ENCODE peak calls at places on chromosomes 11 and 22, in five cellular contexts. One of them, this sample, is unnamed.

GRCh38 chr22:50481440-50482106 is at the start of gene ADM2:
- DNase-seq in ovary: no peak
- DNase-seq in stimulated activated naive CD4-positive, alpha-beta T cell: peak; percentile 15
- DNase-seq in stimulated activated CD8-positive, alpha-beta memory T cell treated with anti-CD3 and anti-CD28 coated beads, Interleukin-7, amount 100 ng/mL, for 48 hours: peak; percentile 45
- DNase-seq in stimulated activated CD4-positive, alpha-beta T cell treated with anti-CD3 and anti-CD28 coated beads, TNF-alpha, amount 100 ng/mL, for 48 hours: peak; percentile 60
- DNase-seq in this sample: peak; percentile 57

GRCh38 chr22:45855961-45856360 is 121.0 kb downstream of the WNT7B start:
- DNase-seq in ovary: no peak
- DNase-seq in stimulated activated naive CD4-positive, alpha-beta T cell: no peak
- DNase-seq in stimulated activated CD8-positive, alpha-beta memory T cell treated with anti-CD3 and anti-CD28 coated beads, Interleukin-7, amount 100 ng/mL, for 48 hours: no peak
- DNase-seq in stimulated activated CD4-positive, alpha-beta T cell treated with anti-CD3 and anti-CD28 coated beads, TNF-alpha, amount 100 ng/mL, for 48 hours: no peak
- DNase-seq in this sample: no peak

GRCh38 chr22:42648368-42649260 is 578 bp downstream of the CYB5R3 start:
- DNase-seq in ovary: peak; percentile 62
- DNase-seq in stimulated activated naive CD4-positive, alpha-beta T cell: no peak
- DNase-seq in stimulated activated CD8-positive, alpha-beta memory T cell treated with anti-CD3 and anti-CD28 coated beads, Interleukin-7, amount 100 ng/mL, for 48 hours: peak; percentile 19
- DNase-seq in stimulated activated CD4-positive, alpha-beta T cell treated with anti-CD3 and anti-CD28 coated beads, TNF-alpha, amount 100 ng/mL, for 48 hours: peak; percentile 22
- DNase-seq in this sample: no peak

GRCh38 chr11:1515082-1516060 is 28.8 kb upstream of the MOB2 start:
- DNase-seq in ovary: peak; percentile 87
- DNase-seq in stimulated activated naive CD4-positive, alpha-beta T cell: peak; percentile 31
- DNase-seq in stimulated activated CD8-positive, alpha-beta memory T cell treated with anti-CD3 and anti-CD28 coated beads, Interleukin-7, amount 100 ng/mL, for 48 hours: peak; percentile 45
- DNase-seq in stimulated activated CD4-positive, alpha-beta T cell treated with anti-CD3 and anti-CD28 coated beads, TNF-alpha, amount 100 ng/mL, for 48 hours: peak; percentile 71
- DNase-seq in this sample: peak; percentile 73

GRCh38 chr11:100340416-100341323 is 346.4 kb upstream of the ARHGAP42 start:
- DNase-seq in ovary: no peak
- DNase-seq in stimulated activated naive CD4-positive, alpha-beta T cell: no peak
- DNase-seq in stimulated activated CD8-positive, alpha-beta memory T cell treated with anti-CD3 and anti-CD28 coated beads, Interleukin-7, amount 100 ng/mL, for 48 hours: no peak
- DNase-seq in stimulated activated CD4-positive, alpha-beta T cell treated with anti-CD3 and anti-CD28 coated beads, TNF-alpha, amount 100 ng/mL, for 48 hours: no peak
- DNase-seq in this sample: no peak

GRCh38 chr11:43354311-43354710 is 4.4 kb upstream of the TTC17 start:
- DNase-seq in ovary: no peak
- DNase-seq in stimulated activated naive CD4-positive, alpha-beta T cell: no peak
- DNase-seq in stimulated activated CD8-positive, alpha-beta memory T cell treated with anti-CD3 and anti-CD28 coated beads, Interleukin-7, amount 100 ng/mL, for 48 hours: no peak
- DNase-seq in stimulated activated CD4-positive, alpha-beta T cell treated with anti-CD3 and anti-CD28 coated beads, TNF-alpha, amount 100 ng/mL, for 48 hours: no peak
- DNase-seq in this sample: no peak

GRCh38 chr11:24925091-24925490 is 428.2 kb downstream of the LUZP2 start:
- DNase-seq in ovary: no peak
- DNase-seq in stimulated activated naive CD4-positive, alpha-beta T cell: no peak
- DNase-seq in stimulated activated CD8-positive, alpha-beta memory T cell treated with anti-CD3 and anti-CD28 coated beads, Interleukin-7, amount 100 ng/mL, for 48 hours: no peak
- DNase-seq in stimulated activated CD4-positive, alpha-beta T cell treated with anti-CD3 and anti-CD28 coated beads, TNF-alpha, amount 100 ng/mL, for 48 hours: no peak
- DNase-seq in this sample: no peak

GRCh38 chr11:41245704-41246398 is 213.6 kb downstream of the LRRC4C start:
- DNase-seq in ovary: no peak
- DNase-seq in stimulated activated naive CD4-positive, alpha-beta T cell: no peak
- DNase-seq in stimulated activated CD8-positive, alpha-beta memory T cell treated with anti-CD3 and anti-CD28 coated beads, Interleukin-7, amount 100 ng/mL, for 48 hours: no peak
- DNase-seq in stimulated activated CD4-positive, alpha-beta T cell treated with anti-CD3 and anti-CD28 coated beads, TNF-alpha, amount 100 ng/mL, for 48 hours: no peak
- DNase-seq in this sample: no peak

GRCh38 chr11:116336540-116336939 is 436.2 kb downstream of the BUD13 start:
- DNase-seq in ovary: no peak
- DNase-seq in stimulated activated naive CD4-positive, alpha-beta T cell: no peak
- DNase-seq in stimulated activated CD8-positive, alpha-beta memory T cell treated with anti-CD3 and anti-CD28 coated beads, Interleukin-7, amount 100 ng/mL, for 48 hours: no peak
- DNase-seq in stimulated activated CD4-positive, alpha-beta T cell treated with anti-CD3 and anti-CD28 coated beads, TNF-alpha, amount 100 ng/mL, for 48 hours: no peak
- DNase-seq in this sample: no peak

GRCh38 chr11:120343429-120343828 is 7.2 kb downstream of the ARHGEF12 start:
- DNase-seq in ovary: no peak
- DNase-seq in stimulated activated naive CD4-positive, alpha-beta T cell: no peak
- DNase-seq in stimulated activated CD8-positive, alpha-beta memory T cell treated with anti-CD3 and anti-CD28 coated beads, Interleukin-7, amount 100 ng/mL, for 48 hours: no peak
- DNase-seq in stimulated activated CD4-positive, alpha-beta T cell treated with anti-CD3 and anti-CD28 coated beads, TNF-alpha, amount 100 ng/mL, for 48 hours: no peak
- DNase-seq in this sample: no peak

GRCh38 chr11:20672575-20672974 is 3.2 kb downstream of the NELL1 start:
- DNase-seq in ovary: no peak
- DNase-seq in stimulated activated naive CD4-positive, alpha-beta T cell: no peak
- DNase-seq in stimulated activated CD8-positive, alpha-beta memory T cell treated with anti-CD3 and anti-CD28 coated beads, Interleukin-7, amount 100 ng/mL, for 48 hours: no peak
- DNase-seq in stimulated activated CD4-positive, alpha-beta T cell treated with anti-CD3 and anti-CD28 coated beads, TNF-alpha, amount 100 ng/mL, for 48 hours: no peak
- DNase-seq in this sample: no peak

GRCh38 chr11:117792241-117792640 is 4.8 kb downstream of the DSCAML1 start:
- DNase-seq in ovary: no peak
- DNase-seq in stimulated activated naive CD4-positive, alpha-beta T cell: no peak
- DNase-seq in stimulated activated CD8-positive, alpha-beta memory T cell treated with anti-CD3 and anti-CD28 coated beads, Interleukin-7, amount 100 ng/mL, for 48 hours: no peak
- DNase-seq in stimulated activated CD4-positive, alpha-beta T cell treated with anti-CD3 and anti-CD28 coated beads, TNF-alpha, amount 100 ng/mL, for 48 hours: no peak
- DNase-seq in this sample: no peak

GRCh38 chr11:11227686-11228085 is 125.4 kb downstream of the CSNK2A3 start:
- DNase-seq in ovary: no peak
- DNase-seq in stimulated activated naive CD4-positive, alpha-beta T cell: no peak
- DNase-seq in stimulated activated CD8-positive, alpha-beta memory T cell treated with anti-CD3 and anti-CD28 coated beads, Interleukin-7, amount 100 ng/mL, for 48 hours: no peak
- DNase-seq in stimulated activated CD4-positive, alpha-beta T cell treated with anti-CD3 and anti-CD28 coated beads, TNF-alpha, amount 100 ng/mL, for 48 hours: no peak
- DNase-seq in this sample: no peak

GRCh38 chr11:131108780-131109179 is 192.5 kb upstream of the SNX19 start:
- DNase-seq in ovary: no peak
- DNase-seq in stimulated activated naive CD4-positive, alpha-beta T cell: no peak
- DNase-seq in stimulated activated CD8-positive, alpha-beta memory T cell treated with anti-CD3 and anti-CD28 coated beads, Interleukin-7, amount 100 ng/mL, for 48 hours: no peak
- DNase-seq in stimulated activated CD4-positive, alpha-beta T cell treated with anti-CD3 and anti-CD28 coated beads, TNF-alpha, amount 100 ng/mL, for 48 hours: no peak
- DNase-seq in this sample: no peak

GRCh38 chr11:36249271-36249670 is 40.0 kb downstream of the COMMD9 start:
- DNase-seq in ovary: no peak
- DNase-seq in stimulated activated naive CD4-positive, alpha-beta T cell: no peak
- DNase-seq in stimulated activated CD8-positive, alpha-beta memory T cell treated with anti-CD3 and anti-CD28 coated beads, Interleukin-7, amount 100 ng/mL, for 48 hours: no peak
- DNase-seq in stimulated activated CD4-positive, alpha-beta T cell treated with anti-CD3 and anti-CD28 coated beads, TNF-alpha, amount 100 ng/mL, for 48 hours: no peak
- DNase-seq in this sample: no peak

GRCh38 chr11:77154381-77155081 is 26.5 kb downstream of the MYO7A start:
- DNase-seq in ovary: no peak
- DNase-seq in stimulated activated naive CD4-positive, alpha-beta T cell: no peak
- DNase-seq in stimulated activated CD8-positive, alpha-beta memory T cell treated with anti-CD3 and anti-CD28 coated beads, Interleukin-7, amount 100 ng/mL, for 48 hours: no peak
- DNase-seq in stimulated activated CD4-positive, alpha-beta T cell treated with anti-CD3 and anti-CD28 coated beads, TNF-alpha, amount 100 ng/mL, for 48 hours: no peak
- DNase-seq in this sample: no peak

GRCh38 chr11:35976434-35976833 is 32.6 kb downstream of the LDLRAD3 start:
- DNase-seq in ovary: no peak
- DNase-seq in stimulated activated naive CD4-positive, alpha-beta T cell: no peak
- DNase-seq in stimulated activated CD8-positive, alpha-beta memory T cell treated with anti-CD3 and anti-CD28 coated beads, Interleukin-7, amount 100 ng/mL, for 48 hours: no peak
- DNase-seq in stimulated activated CD4-positive, alpha-beta T cell treated with anti-CD3 and anti-CD28 coated beads, TNF-alpha, amount 100 ng/mL, for 48 hours: no peak
- DNase-seq in this sample: no peak

GRCh38 chr22:39723899-39724351 is 153.4 kb downstream of the CACNA1I start:
- DNase-seq in ovary: no peak
- DNase-seq in stimulated activated naive CD4-positive, alpha-beta T cell: no peak
- DNase-seq in stimulated activated CD8-positive, alpha-beta memory T cell treated with anti-CD3 and anti-CD28 coated beads, Interleukin-7, amount 100 ng/mL, for 48 hours: no peak
- DNase-seq in stimulated activated CD4-positive, alpha-beta T cell treated with anti-CD3 and anti-CD28 coated beads, TNF-alpha, amount 100 ng/mL, for 48 hours: no peak
- DNase-seq in this sample: no peak

GRCh38 chr11:86119062-86119461 is 50.2 kb upstream of the PICALM start:
- DNase-seq in ovary: no peak
- DNase-seq in stimulated activated naive CD4-positive, alpha-beta T cell: no peak
- DNase-seq in stimulated activated CD8-positive, alpha-beta memory T cell treated with anti-CD3 and anti-CD28 coated beads, Interleukin-7, amount 100 ng/mL, for 48 hours: no peak
- DNase-seq in stimulated activated CD4-positive, alpha-beta T cell treated with anti-CD3 and anti-CD28 coated beads, TNF-alpha, amount 100 ng/mL, for 48 hours: no peak
- DNase-seq in this sample: no peak

GRCh38 chr22:41264408-41264941 is 21.5 kb downstream of the RANGAP1 start:
- DNase-seq in ovary: no peak
- DNase-seq in stimulated activated naive CD4-positive, alpha-beta T cell: no peak
- DNase-seq in stimulated activated CD8-positive, alpha-beta memory T cell treated with anti-CD3 and anti-CD28 coated beads, Interleukin-7, amount 100 ng/mL, for 48 hours: no peak
- DNase-seq in stimulated activated CD4-positive, alpha-beta T cell treated with anti-CD3 and anti-CD28 coated beads, TNF-alpha, amount 100 ng/mL, for 48 hours: no peak
- DNase-seq in this sample: no peak

GRCh38 chr22:21907638-21908522 is 40.4 kb upstream of the MAPK1 start:
- DNase-seq in ovary: no peak
- DNase-seq in stimulated activated naive CD4-positive, alpha-beta T cell: no peak
- DNase-seq in stimulated activated CD8-positive, alpha-beta memory T cell treated with anti-CD3 and anti-CD28 coated beads, Interleukin-7, amount 100 ng/mL, for 48 hours: no peak
- DNase-seq in stimulated activated CD4-positive, alpha-beta T cell treated with anti-CD3 and anti-CD28 coated beads, TNF-alpha, amount 100 ng/mL, for 48 hours: no peak
- DNase-seq in this sample: no peak

GRCh38 chr11:74672956-74673895 is 58.0 kb downstream of the CHRDL2 start:
- DNase-seq in ovary: peak; percentile 89
- DNase-seq in stimulated activated naive CD4-positive, alpha-beta T cell: no peak
- DNase-seq in stimulated activated CD8-positive, alpha-beta memory T cell treated with anti-CD3 and anti-CD28 coated beads, Interleukin-7, amount 100 ng/mL, for 48 hours: no peak
- DNase-seq in stimulated activated CD4-positive, alpha-beta T cell treated with anti-CD3 and anti-CD28 coated beads, TNF-alpha, amount 100 ng/mL, for 48 hours: no peak
- DNase-seq in this sample: no peak

GRCh38 chr22:41565403-41566054 is 4.7 kb downstream of the CSDC2 start:
- DNase-seq in ovary: peak; percentile 72
- DNase-seq in stimulated activated naive CD4-positive, alpha-beta T cell: no peak
- DNase-seq in stimulated activated CD8-positive, alpha-beta memory T cell treated with anti-CD3 and anti-CD28 coated beads, Interleukin-7, amount 100 ng/mL, for 48 hours: peak; percentile 31
- DNase-seq in stimulated activated CD4-positive, alpha-beta T cell treated with anti-CD3 and anti-CD28 coated beads, TNF-alpha, amount 100 ng/mL, for 48 hours: peak; percentile 19
- DNase-seq in this sample: no peak